ENCODE peak calls at places on chromosome 6, in four cellular contexts. F, U, H and O are unnamed samples.

GRCh38 chr6:119307041-119307440 is 42.5 kb downstream of the MAN1A1 start:
- DNase-seq in H (no peak), F (no peak), U (no peak), O (no peak)

GRCh38 chr6:33768644-33769120 is 20.2 kb downstream of the LEMD2 start:
- DNase-seq in H (peak; percentile 49), U (peak; percentile 66), F (peak; percentile 80), O (no peak)

GRCh38 chr6:72458521-72458920 is 163.3 kb upstream of the KCNQ5 start:
- DNase-seq in F (no peak), U (no peak), H (no peak), O (no peak)

GRCh38 chr6:70790483-70790882 is 122.8 kb downstream of the SMAP1 start:
- DNase-seq in U (no peak), H (no peak), F (no peak), O (no peak)

GRCh38 chr6:90080876-90081464 is 186.7 kb downstream of the GJA10 start:
- DNase-seq in F (no peak), U (no peak), H (no peak), O (no peak)

GRCh38 chr6:130982941-130983456 is 80.0 kb downstream of the EPB41L2 start:
- DNase-seq in F (no peak), U (no peak), H (no peak), O (no peak)

GRCh38 chr6:118307581-118307980 is 240.5 kb upstream of the PLN start:
- DNase-seq in H (no peak), U (no peak), F (no peak), O (no peak)

GRCh38 chr6:150593119-150593518 is 6.6 kb upstream of the PLEKHG1 start:
- DNase-seq in H (no peak), F (no peak), U (no peak), O (no peak)

GRCh38 chr6:80357674-80358073 is 251.2 kb downstream of the BCKDHB start:
- DNase-seq in F (no peak), H (no peak), U (no peak), O (no peak)

GRCh38 chr6:105485456-105485855 is 82.6 kb upstream of the PREP start:
- DNase-seq in H (no peak), F (no peak), U (no peak), O (no peak)

GRCh38 chr6:133923938-133924593 is 29.0 kb upstream of the TBPL1 start:
- DNase-seq in H (peak; percentile 46), U (peak; percentile 45), F (peak; percentile 28), O (peak; percentile 38)

GRCh38 chr6:38264605-38265004 is 375.1 kb downstream of the BTBD9 start:
- DNase-seq in U (no peak), H (no peak), F (no peak), O (no peak)

GRCh38 chr6:94501546-94501945 is 1075.8 kb upstream of the MANEA start:
- DNase-seq in H (no peak), F (no peak), U (no peak), O (no peak)

GRCh38 chr6:6191909-6192308 is 128.6 kb downstream of the F13A1 start:
- DNase-seq in H (no peak), F (no peak), U (no peak), O (no peak)

GRCh38 chr6:45495404-45496084 is 117.8 kb upstream of the SUPT3H start:
- DNase-seq in F (no peak), H (no peak), U (no peak), O (no peak)

GRCh38 chr6:113015249-113015648 is 668.1 kb downstream of the RFPL4B start:
- DNase-seq in U (no peak), F (no peak), H (no peak), O (no peak)

GRCh38 chr6:74280130-74280692 is 584.2 kb downstream of the CD109 start:
- DNase-seq in F (no peak), H (no peak), U (no peak), O (no peak)
- TF ChIP-seq CTCF in F (no peak), H (peak; percentile 41), U (no peak), O (peak; percentile 10)

GRCh38 chr6:135147637-135148592 is 33.2 kb upstream of the MYB start:
- DNase-seq in U (no peak), H (no peak), F (no peak), O (no peak)

GRCh38 chr6:135145509-135145865 is 35.6 kb upstream of the MYB start:
- DNase-seq in F (no peak), H (no peak), U (no peak), O (no peak)

GRCh38 chr6:135141728-135142127 is 39.4 kb upstream of the MYB start:
- DNase-seq in U (no peak), H (no peak), F (no peak), O (no peak)

GRCh38 chr6:135146160-135146920 is 34.8 kb upstream of the MYB start:
- DNase-seq in U (no peak), F (no peak), H (no peak), O (no peak)

GRCh38 chr6:135144678-135145508 is 36.2 kb upstream of the MYB start:
- DNase-seq in F (no peak), U (no peak), H (no peak), O (no peak)
- TF ChIP-seq CTCF in F (peak; percentile 71), U (no peak), H (peak; percentile 46), O (peak; percentile 66)

GRCh38 chr6:41367700-41368099 is 32.3 kb downstream of the NCR2 start:
- DNase-seq in U (no peak), H (peak; percentile 36), F (peak; percentile 73), O (no peak)
- TF ChIP-seq CTCF in U (peak; percentile 46), H (peak; percentile 75), F (peak; percentile 86), O (peak; percentile 83)

DNA sequence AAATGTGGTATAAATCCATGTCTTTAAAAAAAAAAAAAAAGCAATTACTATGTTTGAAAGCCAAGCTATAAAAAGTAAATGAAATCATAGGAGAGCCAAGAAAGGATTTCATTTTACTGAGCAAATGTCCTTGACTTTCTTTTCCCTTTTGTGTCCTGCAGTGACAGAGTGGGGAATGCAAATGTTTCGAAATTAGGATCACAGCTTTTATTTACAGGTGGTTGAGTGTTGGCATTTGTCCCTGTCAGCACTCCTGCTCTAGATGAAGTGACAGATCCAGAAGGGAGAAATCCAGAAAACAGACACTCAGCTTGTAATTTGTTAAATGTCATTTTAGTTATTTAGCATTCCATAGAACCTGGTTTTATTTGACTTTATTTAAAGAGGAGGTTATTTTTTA is 29.5 kb downstream of the TIAM2 start:
- DNase-seq in H (no peak), F (no peak), U (no peak), O (no peak)
- TF ChIP-seq CTCF in H (no peak), F (no peak), U (no peak), O (no peak)

DNA sequence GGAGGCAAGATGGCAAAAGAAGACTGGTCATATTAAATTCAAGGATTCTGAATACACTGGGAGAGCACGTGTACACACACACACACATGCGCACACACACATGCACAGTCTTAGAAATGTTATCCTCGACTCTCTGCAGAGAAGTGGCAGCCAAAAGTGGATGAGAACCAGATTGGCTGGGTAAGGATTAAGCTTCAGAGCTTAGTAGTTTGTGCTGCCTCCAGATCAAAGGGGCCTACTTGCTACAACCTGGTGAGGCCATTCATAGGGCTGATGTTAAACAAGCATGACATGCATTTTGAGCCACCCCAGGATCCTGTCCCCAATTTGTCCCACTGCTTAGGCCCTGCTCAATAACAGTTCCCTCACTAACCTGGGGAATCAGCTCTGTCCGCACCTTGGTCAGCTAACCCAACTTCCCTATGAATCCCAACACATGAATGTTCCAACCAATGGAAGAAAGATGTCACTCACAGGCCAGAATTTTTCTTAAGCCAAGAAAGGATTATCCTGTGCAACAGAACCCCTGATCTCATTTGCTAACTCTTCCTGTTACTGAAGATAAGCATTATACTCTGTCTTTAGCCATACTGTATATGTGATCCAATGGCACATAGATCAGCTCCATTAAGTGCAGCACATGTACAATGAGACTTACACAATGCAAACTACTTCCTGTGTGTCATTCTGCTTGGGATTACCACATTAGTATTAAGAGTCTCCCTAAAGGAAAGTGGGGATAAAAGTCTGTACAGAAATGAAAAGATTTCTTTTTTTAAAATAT is 31.0 kb downstream of the TOMM6 start:
- DNase-seq in U (no peak), H (no peak), F (no peak), O (no peak)
- TF ChIP-seq CTCF in U (no peak), H (no peak), F (no peak), O (no peak)

DNA sequence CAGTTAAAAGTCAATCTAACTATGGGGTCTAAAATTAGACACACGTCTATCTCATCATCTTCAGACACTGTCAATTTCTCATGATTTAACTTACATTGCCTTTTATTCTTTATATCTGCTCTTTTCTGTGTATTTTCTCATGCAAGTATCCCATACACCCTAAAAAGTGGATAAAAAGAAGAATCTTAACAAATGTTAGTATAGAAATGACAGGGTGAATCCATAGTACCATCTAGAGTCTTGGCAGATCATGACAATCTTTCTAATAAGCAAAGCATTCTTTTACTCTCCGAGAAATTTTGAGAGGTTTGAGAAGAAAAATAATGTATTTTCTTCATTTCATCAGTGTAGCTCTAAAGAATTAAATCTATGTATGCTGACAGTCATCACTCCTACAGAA is 382.7 kb downstream of the C6orf118 start:
- DNase-seq in F (no peak), H (no peak), U (no peak), O (no peak)
- TF ChIP-seq CTCF in F (no peak), H (no peak), U (no peak), O (no peak)

GRCh38 chr6:18302561-18303439 is 38.5 kb upstream of the DEK start:
- DNase-seq in F (no peak), H (no peak), U (no peak), O (no peak)
- TF ChIP-seq CTCF in F (no peak), H (no peak), U (no peak), O (peak; percentile 32)

GRCh38 chr6:32718879-32719278 is 22.3 kb upstream of the HLA-DQA2 start:
- DNase-seq in F (no peak), H (no peak), U (no peak), O (no peak)

GRCh38 chr6:32716396-32716795 is 24.8 kb upstream of the HLA-DQA2 start:
- DNase-seq in U (no peak), F (no peak), H (no peak), O (no peak)
- TF ChIP-seq CTCF in U (no peak), F (no peak), H (no peak), O (no peak)

GRCh38 chr6:8059129-8059528 is 5.1 kb downstream of the BLOC1S5 start:
- DNase-seq in U (no peak), H (no peak), F (no peak), O (no peak)
- TF ChIP-seq CTCF in U (no peak), H (no peak), F (peak; percentile 34), O (peak; percentile 39)

DNA sequence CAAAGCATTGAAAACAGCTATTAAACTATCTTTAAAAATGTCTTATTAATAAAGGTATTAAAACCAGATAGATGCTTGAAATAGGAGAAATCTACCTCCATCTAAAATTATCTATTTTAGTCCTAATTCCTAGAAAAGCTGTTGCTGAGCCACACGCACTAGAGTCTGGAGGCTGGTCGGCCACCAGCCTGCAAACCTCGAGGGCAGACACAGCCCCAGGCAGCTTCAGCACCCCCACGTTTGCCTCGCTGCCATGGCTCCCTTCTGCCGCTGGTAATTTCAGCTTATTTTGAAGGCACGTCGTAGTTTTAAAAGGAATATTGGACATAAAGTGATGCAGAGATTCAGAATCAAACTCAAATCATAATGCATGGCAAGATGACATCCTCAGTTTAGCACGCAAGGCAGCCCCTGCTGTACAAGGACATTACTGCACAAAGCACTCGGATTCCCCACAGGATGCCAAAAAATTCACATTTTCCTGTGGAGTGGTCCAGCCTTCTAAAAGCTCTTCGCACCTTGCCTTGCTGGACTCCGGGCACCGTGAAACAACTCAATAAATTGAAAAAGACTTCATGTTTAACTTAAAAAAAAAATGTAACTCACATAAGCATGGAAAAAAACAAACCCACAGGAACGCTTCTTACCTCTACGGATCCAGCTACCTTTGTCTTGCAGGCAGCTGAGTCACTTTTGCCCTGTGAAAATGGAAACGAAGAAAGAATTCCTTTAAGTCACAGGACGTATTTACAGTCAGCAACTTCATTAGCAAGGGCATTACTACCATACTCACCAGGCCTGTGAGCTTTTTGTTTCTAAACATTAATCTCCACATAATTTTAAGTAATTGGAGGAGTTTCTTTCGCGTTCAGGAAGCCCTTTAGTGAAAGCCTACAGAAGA is 143.4 kb upstream of the RPS6KA2 start:
- DNase-seq in H (no peak), F (no peak), U (no peak), O (no peak)
- TF ChIP-seq CTCF in H (peak; percentile 25), F (peak; percentile 35), U (no peak), O (no peak)